ENCODE peak calls at places on chromosomes 7 and 10, in six cellular contexts. F, E, T, X, R and U are unnamed samples.

GRCh38 chr7:55212838-55213237 is 152.3 kb upstream of the LANCL2 start:
- DNase-seq in F (no peak), X (no peak), R (no peak), T (no peak), E (no peak), U (no peak)

GRCh38 chr7:34842782-34843181 is 184.8 kb downstream of the NPSR1 start:
- DNase-seq in R (no peak), F (no peak), E (no peak), T (no peak), X (no peak), U (no peak)

GRCh38 chr7:151025924-151026671 is 1.8 kb upstream of the ATG9B start:
- DNase-seq in F (no peak), E (no peak), X (no peak), R (no peak), T (no peak), U (no peak)

GRCh38 chr10:123462760-123463159 is 203.4 kb upstream of the GPR26 start:
- DNase-seq in F (no peak), E (no peak), R (no peak), T (no peak), X (no peak), U (no peak)

GRCh38 chr10:63264852-63265617 is 131.9 kb downstream of the NRBF2 start:
- DNase-seq in X (no peak), T (no peak), F (peak), E (peak), R (no peak), U (no peak)

GRCh38 chr10:65419629-65420028 is 1506.2 kb upstream of the LRRTM3 start:
- DNase-seq in X (no peak), F (no peak), R (no peak), T (no peak), E (no peak), U (no peak)

GRCh38 chr7:105298004-105298403 is 90.7 kb downstream of the SRPK2 start:
- DNase-seq in F (no peak), R (no peak), X (no peak), T (no peak), E (no peak), U (no peak)

GRCh38 chr10:62037166-62037831 is 135.8 kb downstream of the ARID5B start:
- DNase-seq in X (no peak), E (peak), T (no peak), R (no peak), F (no peak), U (no peak)

GRCh38 chr10:79562135-79562756 is 2.0 kb upstream of the SFTPA2 start:
- DNase-seq in R (peak), E (peak), F (peak), T (no peak), X (peak), U (no peak)

GRCh38 chr7:34060548-34060947 is 155.2 kb downstream of the BMPER start:
- DNase-seq in X (no peak), T (no peak), R (no peak), F (no peak), E (no peak), U (no peak)

GRCh38 chr10:53052765-53053164 is 280.2 kb upstream of the MBL2 start:
- DNase-seq in R (no peak), T (no peak), F (no peak), E (no peak), X (no peak), U (no peak)

GRCh38 chr10:71964669-71965515 is 697 bp downstream of the CHST3 start:
- DNase-seq in X (peak), T (no peak), F (no peak), R (no peak), E (no peak), U (no peak)

GRCh38 chr7:141920281-141920680 is 4.1 kb downstream of the OR9A4 start:
- DNase-seq in R (no peak), X (no peak), T (no peak), F (no peak), E (no peak), U (no peak)

GRCh38 chr7:21914671-21915070 is 31.0 kb downstream of the CDCA7L start:
- DNase-seq in E (no peak), F (no peak), R (no peak), T (no peak), X (no peak), U (no peak)

GRCh38 chr10:1400129-1400865 is 337.0 kb downstream of the ADARB2 start:
- DNase-seq in X (peak), R (no peak), F (no peak), E (peak), T (no peak), U (no peak)

GRCh38 chr7:105577251-105577650 is 4.0 kb downstream of the EFCAB10 start:
- DNase-seq in E (no peak), X (no peak), T (no peak), R (no peak), F (no peak), U (no peak)

GRCh38 chr7:112708236-112708635 is 82.0 kb downstream of the TMEM168 start:
- DNase-seq in E (peak), X (no peak), F (peak), T (no peak), R (no peak), U (no peak)

GRCh38 chr7:50336909-50337703 is 32.6 kb downstream of the IKZF1 start:
- DNase-seq in E (no peak), R (no peak), F (no peak), T (no peak), X (no peak), U (no peak)

GRCh38 chr7:151000886-151001495 is 10.2 kb downstream of the NOS3 start:
- DNase-seq in X (no peak), E (no peak), T (no peak), R (no peak), F (no peak), U (no peak)

GRCh38 chr10:20105236-20105635 is 289.0 kb downstream of the PLXDC2 start:
- DNase-seq in E (no peak), R (no peak), T (no peak), F (no peak), X (no peak), U (no peak)

GRCh38 chr7:24462984-24463383 is 110.3 kb upstream of the PALS2 start:
- DNase-seq in E (no peak), T (no peak), R (no peak), F (no peak), X (no peak), U (no peak)

GRCh38 chr10:99364125-99364524 is 35.0 kb downstream of the CNNM1 start:
- DNase-seq in X (no peak), F (no peak), T (no peak), E (no peak), R (no peak), U (no peak)

GRCh38 chr10:131760416-131761166 is 140.2 kb upstream of the PPP2R2D start:
- DNase-seq in E (no peak), X (peak), F (no peak), T (no peak), R (no peak), U (no peak)

GRCh38 chr7:70634610-70635068 is 497.3 kb upstream of the GALNT17 start:
- DNase-seq in R (no peak), X (no peak), T (no peak), E (no peak), F (peak), U (no peak)

GRCh38 chr7:137840183-137840779 is 6.5 kb downstream of the DGKI start:
- DNase-seq in T (no peak), X (no peak), F (no peak), E (no peak), R (no peak), U (no peak)

GRCh38 chr7:44765579-44766415 is 17.1 kb downstream of the ZMIZ2 start:
- DNase-seq in T (no peak), R (no peak), X (no peak), F (no peak), E (no peak), U (no peak)

GRCh38 chr7:21999896-22000295 is 54.2 kb upstream of the CDCA7L start:
- DNase-seq in T (no peak), X (no peak), R (no peak), E (no peak), F (no peak), U (no peak)

GRCh38 chr10:17406036-17406834 is 48.2 kb downstream of the ST8SIA6 start:
- DNase-seq in T (no peak), X (no peak), F (no peak), R (no peak), E (no peak), U (no peak)

GRCh38 chr10:112732277-112732891 is 217.7 kb upstream of the TCF7L2 start:
- DNase-seq in T (no peak), F (no peak), R (no peak), X (peak), E (no peak), U (no peak)

GRCh38 chr7:108592633-108593277 is 23.1 kb downstream of the DNAJB9 start:
- DNase-seq in X (no peak), R (no peak), F (no peak), E (no peak), T (no peak), U (no peak)

GRCh38 chr7:80724249-80724871 is 85.9 kb downstream of the CD36 start:
- DNase-seq in E (peak), R (no peak), F (no peak), X (no peak), T (no peak), U (no peak)

GRCh38 chr7:141956084-141956483 is 9.3 kb upstream of the CLEC5A start:
- DNase-seq in F (no peak), R (no peak), E (no peak), X (no peak), T (no peak), U (no peak)

GRCh38 chr7:90334193-90334843 is 12.2 kb upstream of the GTPBP10 start:
- DNase-seq in T (no peak), F (no peak), E (no peak), R (no peak), X (no peak), U (no peak)

GRCh38 chr10:12846718-12847117 is 154.8 kb downstream of the CCDC3 start:
- DNase-seq in X (no peak), R (no peak), F (no peak), E (no peak), T (no peak), U (no peak)

GRCh38 chr10:77626266-77626935 is 11.2 kb downstream of the KCNMA1 start:
- DNase-seq in T (no peak), R (no peak), F (no peak), E (no peak), X (no peak), U (no peak)

GRCh38 chr7:12493407-12493806 is 77.1 kb upstream of the SCIN start:
- DNase-seq in X (no peak), F (peak), E (no peak), R (no peak), T (no peak), U (no peak)

GRCh38 chr7:99373086-99374066 is 1.2 kb upstream of the ARPC1B start:
- DNase-seq in R (no peak), F (no peak), T (no peak), X (no peak), E (no peak), U (no peak)

DNA sequence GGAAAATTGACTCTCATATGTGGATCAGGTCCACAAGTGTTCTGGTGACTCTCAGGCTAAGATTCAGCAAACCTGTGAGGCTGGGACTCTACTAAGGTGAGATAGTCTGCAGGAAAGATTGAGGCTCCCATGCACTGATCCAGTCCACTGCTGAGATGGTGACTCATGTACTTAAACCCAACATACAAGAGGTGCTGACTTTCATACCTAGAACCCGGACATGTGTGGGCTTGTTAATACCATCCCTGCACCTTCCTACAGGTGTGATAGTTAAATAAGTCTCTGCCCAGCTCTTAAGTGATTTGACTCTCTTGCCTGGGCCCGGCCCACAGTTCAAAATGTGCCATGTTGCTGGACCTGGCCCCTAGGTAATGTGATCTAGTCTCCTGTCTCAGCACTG is 27.1 kb upstream of the ZNF107 start:
- DNase-seq in X (no peak), F (no peak), R (no peak), T (no peak), E (no peak), U (no peak)
- TF ChIP-seq TAF1 in X (no peak), F (no peak), R (no peak), T (no peak), E (no peak), U (no peak)

DNA sequence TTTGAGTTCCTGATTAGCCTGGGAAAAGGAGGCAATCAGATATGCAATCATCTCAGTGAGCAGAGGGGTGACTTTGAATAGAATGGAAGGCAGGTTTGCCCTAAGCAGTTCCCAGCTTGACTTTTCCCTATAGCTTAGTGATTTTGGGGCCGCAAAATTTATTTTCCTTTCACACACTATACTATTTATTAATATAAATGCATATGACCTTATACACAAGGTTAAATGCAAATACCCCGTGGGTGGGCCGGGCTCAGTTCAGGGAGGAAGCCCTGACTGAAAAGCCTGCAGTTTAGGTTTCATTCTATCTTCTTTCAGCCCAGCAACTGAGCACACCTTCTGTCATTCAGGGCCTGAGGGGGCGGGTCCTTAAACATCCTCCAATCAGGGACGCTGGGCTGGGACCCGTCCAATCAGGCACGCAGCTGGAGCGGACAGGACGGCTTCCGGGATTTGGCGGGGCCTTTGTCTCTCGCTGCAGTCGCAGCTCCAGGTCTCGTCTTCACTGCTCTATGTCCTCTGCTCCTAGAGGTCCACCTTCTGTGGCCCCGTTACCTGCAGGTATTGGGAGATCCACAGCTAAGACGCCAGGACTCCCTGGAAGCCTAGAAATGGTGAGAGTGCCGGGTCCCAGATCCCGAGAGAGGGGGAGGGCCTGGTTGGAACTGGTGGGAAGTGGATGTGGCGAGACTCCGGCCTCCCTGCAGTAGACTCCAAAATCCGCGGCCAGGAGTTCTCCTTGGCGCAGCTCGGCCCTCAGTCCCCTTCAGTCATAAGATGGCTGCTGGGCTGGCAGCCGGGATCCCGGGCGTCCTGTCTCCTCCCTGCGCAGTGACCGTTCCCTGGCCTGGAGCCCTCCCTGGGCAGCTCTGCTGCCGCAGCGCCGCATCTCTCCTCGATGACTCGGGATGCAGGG is at the start of gene ZNF273:
- DNase-seq in F (peak), E (peak), T (peak), R (no peak), X (peak), U (no peak)
- TF ChIP-seq POLR2A in F (peak), E (peak), T (peak), R (peak), X (peak), U (peak)

GRCh38 chr7:143303733-143304132 is 12.2 kb upstream of the CLCN1 start:
- DNase-seq in E (no peak), T (no peak), R (no peak), X (no peak), F (no peak), U (no peak)

GRCh38 chr7:143304938-143305337 is 11.0 kb upstream of the CLCN1 start:
- DNase-seq in X (no peak), E (no peak), F (no peak), R (no peak), T (no peak), U (no peak)

GRCh38 chr7:143300959-143301617 is 12.9 kb downstream of the CASP2 start:
- DNase-seq in R (no peak), F (no peak), T (no peak), E (no peak), X (no peak), U (no peak)

GRCh38 chr7:143308632-143309031 is 7.3 kb upstream of the CLCN1 start:
- DNase-seq in F (no peak), R (no peak), X (no peak), T (no peak), E (no peak), U (no peak)

DNA sequence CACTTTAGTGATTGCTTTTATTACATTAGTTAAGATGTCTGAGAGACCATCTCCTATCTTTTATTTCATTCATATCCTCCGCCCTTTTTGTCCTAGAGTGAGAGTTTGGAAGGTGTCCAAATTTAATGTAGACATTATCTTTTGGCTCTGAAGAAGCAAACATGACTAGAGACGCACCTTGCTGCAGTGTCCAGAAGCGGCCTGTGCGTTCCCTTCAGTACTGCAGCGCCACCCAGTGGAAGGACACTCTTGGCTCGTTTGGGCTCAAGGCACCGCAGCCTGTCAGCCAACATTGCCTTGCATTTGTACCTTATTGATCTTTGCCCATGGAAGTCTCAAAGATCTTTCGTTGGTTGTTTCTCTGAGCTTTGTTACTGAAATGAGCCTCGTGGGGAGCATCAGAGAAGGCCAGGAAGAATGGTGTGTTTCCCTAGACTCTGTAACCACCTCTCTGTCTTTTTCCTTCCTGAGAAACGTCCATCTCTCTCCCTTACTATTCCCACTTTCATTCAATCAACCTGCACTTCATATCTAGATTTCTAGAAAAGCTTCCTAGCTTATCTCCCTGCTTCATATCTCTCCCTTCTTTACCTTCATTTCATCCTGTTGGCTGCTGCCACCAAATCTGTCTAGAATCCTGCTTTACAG is 10.4 kb upstream of the CLCN1 start:
- DNase-seq in E (peak), R (no peak), T (no peak), F (peak), X (peak), U (no peak)
- TF ChIP-seq POLR2AphosphoS5 in E (no peak), R (no peak), T (no peak), F (peak), X (peak), U (no peak)

DNA sequence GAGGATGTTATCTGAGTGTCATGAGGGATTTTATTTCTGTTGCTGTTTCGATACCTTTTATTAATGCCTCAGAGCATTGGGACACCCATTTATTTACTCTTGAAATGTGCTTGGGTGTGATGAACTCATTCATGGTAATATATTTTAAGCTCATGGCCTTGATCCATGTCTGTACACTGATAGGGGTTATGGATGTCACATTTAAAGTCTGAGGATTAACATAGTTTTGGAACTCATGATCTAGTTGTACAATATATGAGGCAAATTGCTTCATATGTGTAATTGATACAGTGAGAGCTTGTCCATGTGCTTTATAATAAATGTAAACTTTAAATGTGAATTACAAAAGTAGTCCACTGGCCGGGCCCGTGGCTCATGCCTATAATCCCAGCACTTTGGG is 23.0 kb upstream of the ZRANB1 start:
- DNase-seq in X (no peak), T (no peak), R (no peak), E (no peak), F (no peak), U (no peak)
- TF ChIP-seq TAF1 in X (no peak), T (no peak), R (no peak), E (no peak), F (no peak), U (no peak)